ENCODE peak calls at places on chromosomes 12 and 14, in four cellular contexts. I, D, B and A are unnamed samples.

GRCh38 chr14:37406095-37406494 is 189.0 kb downstream of the FOXA1 start:
- DNase-seq in I (no peak), D (no peak), B (no peak), A (no peak)

GRCh38 chr14:85536835-85537195 is 6.9 kb downstream of the FLRT2 start:
- DNase-seq in I (no peak), D (no peak), B (no peak), A (no peak)

GRCh38 chr12:57386187-57386720 is 44.6 kb downstream of the R3HDM2 start:
- DNase-seq in I (no peak), D (no peak), B (no peak), A (no peak)

GRCh38 chr14:89466939-89467338 is 49.9 kb upstream of the FOXN3 start:
- DNase-seq in I (no peak), D (no peak), B (peak), A (no peak)

GRCh38 chr14:100871234-100872186 is 32.0 kb downstream of the RTL1 start:
- DNase-seq in I (no peak), D (no peak), B (peak), A (peak)

GRCh38 chr12:128026696-128027574 is 240.0 kb upstream of the TMEM132C start:
- DNase-seq in I (no peak), D (no peak), B (no peak), A (no peak)

GRCh38 chr12:38053655-38054464 is 262.7 kb upstream of the ALG10B start:
- DNase-seq in I (peak), D (no peak), B (no peak), A (no peak)

GRCh38 chr12:120406080-120406479 is 31.8 kb upstream of the COX6A1 start:
- DNase-seq in I (no peak), D (no peak), B (no peak), A (no peak)

GRCh38 chr12:122846622-122847515 is 11.6 kb downstream of the HIP1R start:
- DNase-seq in I (no peak), D (no peak), B (no peak), A (no peak)

GRCh38 chr12:103930787-103931536 is 752 bp downstream of the HSP90B1 start:
- DNase-seq in I (peak), D (no peak), B (peak), A (peak)

GRCh38 chr14:75711796-75712211 is 50.8 kb downstream of the TTLL5 start:
- DNase-seq in I (no peak), D (peak), B (peak), A (no peak)

GRCh38 chr12:71752887-71753286 is 1.8 kb upstream of the RAB21 start:
- DNase-seq in I (no peak), D (no peak), B (no peak), A (no peak)

GRCh38 chr14:31419179-31420012 is 954 bp downstream of the HEATR5A start:
- DNase-seq in I (no peak), D (no peak), B (no peak), A (no peak)

GRCh38 chr14:74620497-74620921 is 8.5 kb upstream of the LTBP2 start:
- DNase-seq in I (no peak), D (no peak), B (no peak), A (no peak)

GRCh38 chr12:12890815-12891645 is at the start of gene GPRC5A:
- DNase-seq in I (peak), D (peak), B (peak), A (peak)

GRCh38 chr12:2998789-2999264 is 39.6 kb downstream of the TEAD4 start:
- DNase-seq in I (no peak), D (no peak), B (no peak), A (peak)

GRCh38 chr12:4579305-4580097 is 17.5 kb downstream of the DYRK4 start:
- DNase-seq in I (no peak), D (no peak), B (no peak), A (no peak)

GRCh38 chr12:76312314-76312713 is 35.9 kb downstream of the BBS10 start:
- DNase-seq in I (no peak), D (no peak), B (no peak), A (no peak)

GRCh38 chr14:91142214-91142668 is 28.4 kb downstream of the DGLUCY start:
- DNase-seq in I (no peak), D (no peak), B (no peak), A (no peak)

GRCh38 chr12:128069359-128069997 is 197.5 kb upstream of the TMEM132C start:
- DNase-seq in I (peak), D (peak), B (peak), A (peak)

GRCh38 chr14:54743382-54743781 is 159.2 kb downstream of the GCH1 start:
- DNase-seq in I (no peak), D (no peak), B (no peak), A (no peak)

GRCh38 chr12:122190842-122191668 is 8.1 kb downstream of the LRRC43 start:
- DNase-seq in I (peak), D (peak), B (no peak), A (peak)

GRCh38 chr12:132151766-132152410 is 7.6 kb downstream of the NOC4L start:
- DNase-seq in I (no peak), D (no peak), B (no peak), A (peak)

GRCh38 chr12:3206536-3207072 is 129.4 kb downstream of the TSPAN9 start:
- DNase-seq in I (no peak), D (no peak), B (no peak), A (no peak)

GRCh38 chr14:75699331-75699730 is 38.3 kb downstream of the TTLL5 start:
- DNase-seq in I (no peak), D (no peak), B (no peak), A (no peak)

GRCh38 chr14:32472512-32473472 is 143.7 kb downstream of the AKAP6 start:
- DNase-seq in I (no peak), D (no peak), B (no peak), A (no peak)

GRCh38 chr12:10701226-10701681 is 21.9 kb downstream of the YBX3 start:
- DNase-seq in I (no peak), D (no peak), B (no peak), A (no peak)

GRCh38 chr12:47766496-47767196 is 6.4 kb upstream of the SLC48A1 start:
- DNase-seq in I (no peak), D (no peak), B (no peak), A (no peak)

GRCh38 chr14:95535226-95536021 is 574 bp downstream of the GLRX5 start:
- DNase-seq in I (no peak), D (no peak), B (no peak), A (peak)

GRCh38 chr14:69921052-69921451 is 41.8 kb downstream of the SMOC1 start:
- DNase-seq in I (no peak), D (no peak), B (no peak), A (no peak)